ENCODE peak calls at places on chromosomes 3 and 15, in four cellular contexts. A is EH, K is NCI-H187, I is HT-29. R is an unnamed sample.

GRCh38 chr3:135966349-135966695 is 794 bp downstream of the PPP2R3A start:
- DNase-seq in A (no peak), K (no peak), I (peak), R (no peak)

GRCh38 chr3:27758083-27758482 is 36.0 kb upstream of the EOMES start:
- DNase-seq in I (no peak), A (peak), K (no peak), R (no peak)

GRCh38 chr3:106302451-106303221 is 433.8 kb upstream of the CBLB start:
- DNase-seq in A (no peak), K (no peak), I (no peak), R (no peak)

GRCh38 chr15:66253643-66254363 is at the start of gene MEGF11:
- DNase-seq in K (no peak), A (peak), I (no peak), R (no peak)

GRCh38 chr3:21962456-21962855 is 211.4 kb upstream of the ZNF385D start:
- DNase-seq in I (no peak), A (peak), K (no peak), R (no peak)

GRCh38 chr3:177679568-177680441 is 482.5 kb upstream of the TBL1XR1 start:
- DNase-seq in I (no peak), K (no peak), A (peak), R (no peak)

GRCh38 chr15:29018406-29018805 is 132.6 kb downstream of the APBA2 start:
- DNase-seq in I (peak), K (no peak), A (no peak), R (no peak)

GRCh38 chr15:67520276-67520975 is 505 bp upstream of the C15orf61 start:
- DNase-seq in A (no peak), K (no peak), I (no peak), R (no peak)

GRCh38 chr3:181383760-181384159 is 328.0 kb upstream of the SOX2 start:
- DNase-seq in I (no peak), A (no peak), K (no peak), R (no peak)

GRCh38 chr3:138460536-138461205 is 26.3 kb downstream of the ESYT3 start:
- DNase-seq in A (no peak), K (no peak), I (no peak), R (no peak)

GRCh38 chr3:171646357-171647133 is 163.7 kb downstream of the PLD1 start:
- DNase-seq in I (peak), A (peak), K (no peak), R (peak)

GRCh38 chr15:63013052-63013808 is 29.3 kb upstream of the TPM1 start:
- DNase-seq in A (peak), K (no peak), I (no peak), R (no peak)

GRCh38 chr3:107065094-107065861 is 312.0 kb upstream of the CCDC54 start:
- DNase-seq in I (no peak), K (no peak), A (no peak), R (no peak)

GRCh38 chr15:29480278-29480677 is 210.7 kb upstream of the NSMCE3 start:
- DNase-seq in K (no peak), I (no peak), A (no peak), R (no peak)

GRCh38 chr15:40048155-40048792 is 9.3 kb upstream of the SRP14 start:
- DNase-seq in K (no peak), I (no peak), A (no peak), R (no peak)

R was measured in LNCaP clone FGC.